ENCODE peak calls at places on chromosomes 3 and 15, in four cellular contexts. L is activated T-cell treated with anti-CD3 and anti-CD28 coated beads, Interleukin-2, amount 50 U/mL, for 72 hours; M is endothelial cell; B is pulmonary artery endothelial cell. C is an unnamed sample.

GRCh38 chr3:67947808-67948508 is 293.5 kb upstream of the SUCLG2 start:
- DNase-seq in M (peak; percentile 18), B (no peak), L (peak; percentile 30), C (no peak)

GRCh38 chr3:26624209-26624775 is 1.7 kb downstream of the LRRC3B start:
- DNase-seq in M (peak; percentile 8), L (no peak), B (no peak), C (no peak)

GRCh38 chr15:24862726-24863521 is 91.9 kb upstream of the SNRPN start:
- DNase-seq in B (no peak), M (no peak), L (no peak), C (no peak)

GRCh38 chr15:64282701-64283100 is 73.3 kb downstream of the CSNK1G1 start:
- DNase-seq in L (no peak), M (no peak), B (no peak), C (no peak)

GRCh38 chr3:14405886-14406238 is 3.5 kb downstream of the SLC6A6 start:
- DNase-seq in B (no peak), M (no peak), L (no peak), C (no peak)

GRCh38 chr3:23992051-23992628 is 47.1 kb downstream of the NR1D2 start:
- DNase-seq in B (peak; percentile 89), L (no peak), M (no peak), C (no peak)

GRCh38 chr3:74883690-74884089 is 269.2 kb upstream of the CNTN3 start:
- DNase-seq in M (peak; percentile 14), B (no peak), L (no peak), C (no peak)

GRCh38 chr3:32819581-32820348 is 2.0 kb downstream of the TRIM71 start:
- DNase-seq in M (peak; percentile 38), L (no peak), B (no peak), C (peak; percentile 81)

GRCh38 chr15:23532019-23532418 is 33.5 kb upstream of the MKRN3 start:
- DNase-seq in M (no peak), B (no peak), L (no peak), C (no peak)

GRCh38 chr3:62803276-62803675 is 71.9 kb downstream of the CADPS start:
- DNase-seq in L (no peak), B (no peak), M (no peak), C (no peak)

GRCh38 chr3:192812736-192813383 is 85.5 kb upstream of the FGF12 start:
- DNase-seq in M (peak; percentile 59), B (no peak), L (no peak), C (no peak)

GRCh38 chr15:56242576-56243116 is 1.0 kb downstream of the RFX7 start:
- DNase-seq in L (no peak), M (no peak), B (no peak), C (no peak)

GRCh38 chr3:54905230-54905888 is 22.5 kb downstream of the LRTM1 start:
- DNase-seq in M (no peak), B (no peak), L (no peak), C (no peak)

GRCh38 chr3:58824285-58824684 is 157.7 kb upstream of the FAM3D start:
- DNase-seq in L (peak; percentile 40), B (peak; percentile 15), M (peak; percentile 71), C (no peak)

GRCh38 chr3:179852117-179852886 is 184.4 kb downstream of the PEX5L start:
- DNase-seq in B (no peak), L (peak; percentile 14), M (no peak), C (no peak)

GRCh38 chr3:46853441-46854410 is 9.5 kb downstream of the MYL3 start:
- DNase-seq in L (no peak), B (no peak), M (no peak), C (peak; percentile 71)

GRCh38 chr3:172138792-172139507 is 99.6 kb downstream of the FNDC3B start:
- DNase-seq in L (peak; percentile 24), M (no peak), B (no peak), C (no peak)

GRCh38 chr3:122533931-122534334 is 19.2 kb upstream of the KPNA1 start:
- DNase-seq in M (no peak), L (peak; percentile 73), B (no peak), C (no peak)

GRCh38 chr15:92818658-92819311 is 81.3 kb upstream of the CHD2 start:
- DNase-seq in B (no peak), L (no peak), M (no peak), C (no peak)

GRCh38 chr3:117674321-117674720 is 964.7 kb downstream of the TUSC7 start:
- DNase-seq in M (no peak), B (no peak), L (no peak), C (no peak)

GRCh38 chr3:187958432-187959003 is 195.4 kb upstream of the LPP start:
- DNase-seq in L (peak; percentile 37), M (no peak), B (no peak), C (no peak)

GRCh38 chr3:151761581-151761980 is 27.9 kb downstream of the AADACL2 start:
- DNase-seq in B (no peak), L (no peak), M (no peak), C (no peak)

C was measured in mesenteric fat pad.